ENCODE peak calls at places on chromosomes 12 and 14, in five cellular contexts. One of them, this sample, is unnamed.

GRCh38 chr12:51922762-51923505 is 15.6 kb downstream of the ACVRL1 start:
- DNase-seq in stimulated activated CD4-positive, alpha-beta T cell treated with anti-CD3 and anti-CD28 coated beads, Interleukin-15, amount 100 ng/mL, for 24 hours: no peak
- DNase-seq in uterus: peak
- DNase-seq in NCI-H1092 treated with DMSO at 0.1 percent for 48 hours: no peak
- DNase-seq in pancreas: no peak
- DNase-seq in this sample: no peak

GRCh38 chr12:53052419-53053222 is 2.8 kb downstream of the TNS2 start:
- DNase-seq in pancreas: peak
- DNase-seq in uterus: peak
- DNase-seq in NCI-H1092 treated with DMSO at 0.1 percent for 48 hours: peak
- DNase-seq in stimulated activated CD4-positive, alpha-beta T cell treated with anti-CD3 and anti-CD28 coated beads, Interleukin-15, amount 100 ng/mL, for 24 hours: no peak
- DNase-seq in this sample: no peak

GRCh38 chr14:23055147-23055550 is 2.2 kb downstream of the CDH24 start:
- DNase-seq in stimulated activated CD4-positive, alpha-beta T cell treated with anti-CD3 and anti-CD28 coated beads, Interleukin-15, amount 100 ng/mL, for 24 hours: no peak
- DNase-seq in uterus: no peak
- DNase-seq in pancreas: no peak
- DNase-seq in NCI-H1092 treated with DMSO at 0.1 percent for 48 hours: no peak
- DNase-seq in this sample: no peak

GRCh38 chr14:101402936-101403660 is 158.2 kb upstream of the DIO3 start:
- DNase-seq in uterus: no peak
- DNase-seq in NCI-H1092 treated with DMSO at 0.1 percent for 48 hours: no peak
- DNase-seq in stimulated activated CD4-positive, alpha-beta T cell treated with anti-CD3 and anti-CD28 coated beads, Interleukin-15, amount 100 ng/mL, for 24 hours: no peak
- DNase-seq in pancreas: no peak
- DNase-seq in this sample: no peak

GRCh38 chr12:155646-156045 is 58.3 kb downstream of the SLC6A12 start:
- DNase-seq in stimulated activated CD4-positive, alpha-beta T cell treated with anti-CD3 and anti-CD28 coated beads, Interleukin-15, amount 100 ng/mL, for 24 hours: no peak
- DNase-seq in pancreas: no peak
- DNase-seq in uterus: no peak
- DNase-seq in NCI-H1092 treated with DMSO at 0.1 percent for 48 hours: no peak
- DNase-seq in this sample: no peak

GRCh38 chr12:45200497-45201043 is 15.3 kb upstream of the ANO6 start:
- DNase-seq in stimulated activated CD4-positive, alpha-beta T cell treated with anti-CD3 and anti-CD28 coated beads, Interleukin-15, amount 100 ng/mL, for 24 hours: peak
- DNase-seq in pancreas: no peak
- DNase-seq in NCI-H1092 treated with DMSO at 0.1 percent for 48 hours: no peak
- DNase-seq in uterus: no peak
- DNase-seq in this sample: no peak

GRCh38 chr12:41211466-41211865 is 23.3 kb downstream of the PDZRN4 start:
- DNase-seq in pancreas: no peak
- DNase-seq in stimulated activated CD4-positive, alpha-beta T cell treated with anti-CD3 and anti-CD28 coated beads, Interleukin-15, amount 100 ng/mL, for 24 hours: no peak
- DNase-seq in NCI-H1092 treated with DMSO at 0.1 percent for 48 hours: no peak
- DNase-seq in uterus: no peak
- DNase-seq in this sample: no peak

GRCh38 chr12:13187399-13187798 is 9.1 kb upstream of the EMP1 start:
- DNase-seq in stimulated activated CD4-positive, alpha-beta T cell treated with anti-CD3 and anti-CD28 coated beads, Interleukin-15, amount 100 ng/mL, for 24 hours: no peak
- DNase-seq in NCI-H1092 treated with DMSO at 0.1 percent for 48 hours: no peak
- DNase-seq in pancreas: no peak
- DNase-seq in uterus: no peak
- DNase-seq in this sample: no peak

GRCh38 chr12:1493781-1494180 is 100.6 kb downstream of the FBXL14 start:
- DNase-seq in uterus: no peak
- DNase-seq in NCI-H1092 treated with DMSO at 0.1 percent for 48 hours: no peak
- DNase-seq in pancreas: no peak
- DNase-seq in stimulated activated CD4-positive, alpha-beta T cell treated with anti-CD3 and anti-CD28 coated beads, Interleukin-15, amount 100 ng/mL, for 24 hours: no peak
- DNase-seq in this sample: no peak

GRCh38 chr12:95205685-95206084 is 11.6 kb downstream of the FGD6 start:
- DNase-seq in stimulated activated CD4-positive, alpha-beta T cell treated with anti-CD3 and anti-CD28 coated beads, Interleukin-15, amount 100 ng/mL, for 24 hours: no peak
- DNase-seq in NCI-H1092 treated with DMSO at 0.1 percent for 48 hours: no peak
- DNase-seq in pancreas: no peak
- DNase-seq in uterus: peak
- DNase-seq in this sample: no peak

GRCh38 chr14:24430682-24431568 is 1.2 kb downstream of the KHNYN start:
- DNase-seq in stimulated activated CD4-positive, alpha-beta T cell treated with anti-CD3 and anti-CD28 coated beads, Interleukin-15, amount 100 ng/mL, for 24 hours: peak
- DNase-seq in pancreas: peak
- DNase-seq in NCI-H1092 treated with DMSO at 0.1 percent for 48 hours: no peak
- DNase-seq in uterus: peak
- DNase-seq in this sample: no peak

GRCh38 chr12:57603758-57604453 is 718 bp upstream of the DTX3 start:
- DNase-seq in stimulated activated CD4-positive, alpha-beta T cell treated with anti-CD3 and anti-CD28 coated beads, Interleukin-15, amount 100 ng/mL, for 24 hours: no peak
- DNase-seq in NCI-H1092 treated with DMSO at 0.1 percent for 48 hours: no peak
- DNase-seq in pancreas: no peak
- DNase-seq in uterus: peak
- DNase-seq in this sample: peak

GRCh38 chr14:36942522-36943245 is 229.7 kb downstream of the SLC25A21 start:
- DNase-seq in uterus: no peak
- DNase-seq in stimulated activated CD4-positive, alpha-beta T cell treated with anti-CD3 and anti-CD28 coated beads, Interleukin-15, amount 100 ng/mL, for 24 hours: no peak
- DNase-seq in NCI-H1092 treated with DMSO at 0.1 percent for 48 hours: no peak
- DNase-seq in pancreas: no peak
- DNase-seq in this sample: no peak

GRCh38 chr14:38125484-38125912 is 82.2 kb upstream of the SSTR1 start:
- DNase-seq in stimulated activated CD4-positive, alpha-beta T cell treated with anti-CD3 and anti-CD28 coated beads, Interleukin-15, amount 100 ng/mL, for 24 hours: no peak
- DNase-seq in NCI-H1092 treated with DMSO at 0.1 percent for 48 hours: peak
- DNase-seq in pancreas: peak
- DNase-seq in uterus: no peak
- DNase-seq in this sample: no peak

GRCh38 chr14:23544511-23545447 is 6.8 kb downstream of the ZFHX2 start:
- DNase-seq in NCI-H1092 treated with DMSO at 0.1 percent for 48 hours: peak
- DNase-seq in stimulated activated CD4-positive, alpha-beta T cell treated with anti-CD3 and anti-CD28 coated beads, Interleukin-15, amount 100 ng/mL, for 24 hours: no peak
- DNase-seq in uterus: no peak
- DNase-seq in pancreas: no peak
- DNase-seq in this sample: no peak

GRCh38 chr14:92154283-92154942 is 32.6 kb downstream of the CPSF2 start:
- DNase-seq in NCI-H1092 treated with DMSO at 0.1 percent for 48 hours: no peak
- DNase-seq in pancreas: no peak
- DNase-seq in stimulated activated CD4-positive, alpha-beta T cell treated with anti-CD3 and anti-CD28 coated beads, Interleukin-15, amount 100 ng/mL, for 24 hours: no peak
- DNase-seq in uterus: no peak
- DNase-seq in this sample: no peak

GRCh38 chr12:52037248-52037861 is 13.9 kb upstream of the NR4A1 start:
- DNase-seq in NCI-H1092 treated with DMSO at 0.1 percent for 48 hours: no peak
- DNase-seq in pancreas: peak
- DNase-seq in uterus: peak
- DNase-seq in stimulated activated CD4-positive, alpha-beta T cell treated with anti-CD3 and anti-CD28 coated beads, Interleukin-15, amount 100 ng/mL, for 24 hours: peak
- DNase-seq in this sample: no peak

GRCh38 chr12:117020536-117021220 is 78.5 kb downstream of the TESC start:
- DNase-seq in pancreas: no peak
- DNase-seq in uterus: no peak
- DNase-seq in NCI-H1092 treated with DMSO at 0.1 percent for 48 hours: no peak
- DNase-seq in stimulated activated CD4-positive, alpha-beta T cell treated with anti-CD3 and anti-CD28 coated beads, Interleukin-15, amount 100 ng/mL, for 24 hours: no peak
- DNase-seq in this sample: no peak

GRCh38 chr12:94280063-94280462 is 131.7 kb downstream of the PLXNC1 start:
- DNase-seq in uterus: no peak
- DNase-seq in stimulated activated CD4-positive, alpha-beta T cell treated with anti-CD3 and anti-CD28 coated beads, Interleukin-15, amount 100 ng/mL, for 24 hours: no peak
- DNase-seq in pancreas: no peak
- DNase-seq in NCI-H1092 treated with DMSO at 0.1 percent for 48 hours: no peak
- DNase-seq in this sample: no peak

GRCh38 chr12:122106891-122107660 is 28.5 kb downstream of the MLXIP start:
- DNase-seq in pancreas: peak
- DNase-seq in NCI-H1092 treated with DMSO at 0.1 percent for 48 hours: peak
- DNase-seq in stimulated activated CD4-positive, alpha-beta T cell treated with anti-CD3 and anti-CD28 coated beads, Interleukin-15, amount 100 ng/mL, for 24 hours: no peak
- DNase-seq in uterus: no peak
- DNase-seq in this sample: no peak

GRCh38 chr14:68811161-68811560 is 18.3 kb upstream of the ZFP36L1 start:
- DNase-seq in uterus: no peak
- DNase-seq in NCI-H1092 treated with DMSO at 0.1 percent for 48 hours: no peak
- DNase-seq in stimulated activated CD4-positive, alpha-beta T cell treated with anti-CD3 and anti-CD28 coated beads, Interleukin-15, amount 100 ng/mL, for 24 hours: no peak
- DNase-seq in pancreas: no peak
- DNase-seq in this sample: no peak

GRCh38 chr12:77685906-77686305 is 144.8 kb upstream of the NAV3 start:
- DNase-seq in NCI-H1092 treated with DMSO at 0.1 percent for 48 hours: no peak
- DNase-seq in stimulated activated CD4-positive, alpha-beta T cell treated with anti-CD3 and anti-CD28 coated beads, Interleukin-15, amount 100 ng/mL, for 24 hours: no peak
- DNase-seq in uterus: no peak
- DNase-seq in pancreas: no peak
- DNase-seq in this sample: no peak

GRCh38 chr12:57545809-57546437 is 1.1 kb downstream of the DCTN2 start:
- DNase-seq in uterus: no peak
- DNase-seq in NCI-H1092 treated with DMSO at 0.1 percent for 48 hours: no peak
- DNase-seq in pancreas: peak
- DNase-seq in stimulated activated CD4-positive, alpha-beta T cell treated with anti-CD3 and anti-CD28 coated beads, Interleukin-15, amount 100 ng/mL, for 24 hours: peak
- DNase-seq in this sample: no peak

GRCh38 chr12:71945121-71945520 is 6.5 kb downstream of the TPH2 start:
- DNase-seq in stimulated activated CD4-positive, alpha-beta T cell treated with anti-CD3 and anti-CD28 coated beads, Interleukin-15, amount 100 ng/mL, for 24 hours: no peak
- DNase-seq in uterus: no peak
- DNase-seq in NCI-H1092 treated with DMSO at 0.1 percent for 48 hours: peak
- DNase-seq in pancreas: no peak
- DNase-seq in this sample: no peak

GRCh38 chr12:47818701-47819543 is 781 bp downstream of the HDAC7 start:
- DNase-seq in pancreas: peak
- DNase-seq in uterus: peak
- DNase-seq in stimulated activated CD4-positive, alpha-beta T cell treated with anti-CD3 and anti-CD28 coated beads, Interleukin-15, amount 100 ng/mL, for 24 hours: peak
- DNase-seq in NCI-H1092 treated with DMSO at 0.1 percent for 48 hours: no peak
- DNase-seq in this sample: no peak

GRCh38 chr14:67575684-67576083 is 24.4 kb downstream of the PIGH start:
- DNase-seq in stimulated activated CD4-positive, alpha-beta T cell treated with anti-CD3 and anti-CD28 coated beads, Interleukin-15, amount 100 ng/mL, for 24 hours: no peak
- DNase-seq in NCI-H1092 treated with DMSO at 0.1 percent for 48 hours: no peak
- DNase-seq in uterus: no peak
- DNase-seq in pancreas: no peak
- DNase-seq in this sample: no peak

GRCh38 chr12:2003676-2004112 is 563 bp downstream of the DCP1B start:
- DNase-seq in pancreas: no peak
- DNase-seq in uterus: no peak
- DNase-seq in NCI-H1092 treated with DMSO at 0.1 percent for 48 hours: peak
- DNase-seq in stimulated activated CD4-positive, alpha-beta T cell treated with anti-CD3 and anti-CD28 coated beads, Interleukin-15, amount 100 ng/mL, for 24 hours: no peak
- DNase-seq in this sample: no peak

GRCh38 chr12:46358325-46358700 is 14.3 kb downstream of the SLC38A2 start:
- DNase-seq in pancreas: no peak
- DNase-seq in NCI-H1092 treated with DMSO at 0.1 percent for 48 hours: no peak
- DNase-seq in stimulated activated CD4-positive, alpha-beta T cell treated with anti-CD3 and anti-CD28 coated beads, Interleukin-15, amount 100 ng/mL, for 24 hours: no peak
- DNase-seq in uterus: no peak
- DNase-seq in this sample: peak

GRCh38 chr14:98120831-98121464 is 1151.0 kb downstream of the BCL11B start:
- DNase-seq in pancreas: no peak
- DNase-seq in stimulated activated CD4-positive, alpha-beta T cell treated with anti-CD3 and anti-CD28 coated beads, Interleukin-15, amount 100 ng/mL, for 24 hours: peak
- DNase-seq in uterus: no peak
- DNase-seq in NCI-H1092 treated with DMSO at 0.1 percent for 48 hours: no peak
- DNase-seq in this sample: peak

GRCh38 chr12:116926283-116927243 is 15.8 kb downstream of the FBXW8 start:
- DNase-seq in NCI-H1092 treated with DMSO at 0.1 percent for 48 hours: no peak
- DNase-seq in uterus: no peak
- DNase-seq in pancreas: no peak
- DNase-seq in stimulated activated CD4-positive, alpha-beta T cell treated with anti-CD3 and anti-CD28 coated beads, Interleukin-15, amount 100 ng/mL, for 24 hours: no peak
- DNase-seq in this sample: no peak

GRCh38 chr12:89353188-89353822 is 1.0 kb upstream of the DUSP6 start:
- DNase-seq in NCI-H1092 treated with DMSO at 0.1 percent for 48 hours: peak
- DNase-seq in stimulated activated CD4-positive, alpha-beta T cell treated with anti-CD3 and anti-CD28 coated beads, Interleukin-15, amount 100 ng/mL, for 24 hours: peak
- DNase-seq in uterus: peak
- DNase-seq in pancreas: peak
- DNase-seq in this sample: no peak

GRCh38 chr14:62691613-62692489 is 353.4 kb downstream of the KCNH5 start:
- DNase-seq in pancreas: peak
- DNase-seq in stimulated activated CD4-positive, alpha-beta T cell treated with anti-CD3 and anti-CD28 coated beads, Interleukin-15, amount 100 ng/mL, for 24 hours: no peak
- DNase-seq in NCI-H1092 treated with DMSO at 0.1 percent for 48 hours: peak
- DNase-seq in uterus: no peak
- DNase-seq in this sample: peak

GRCh38 chr12:6377667-6377994 is 2.3 kb upstream of the SCNN1A start:
- DNase-seq in pancreas: peak
- DNase-seq in uterus: peak
- DNase-seq in NCI-H1092 treated with DMSO at 0.1 percent for 48 hours: no peak
- DNase-seq in stimulated activated CD4-positive, alpha-beta T cell treated with anti-CD3 and anti-CD28 coated beads, Interleukin-15, amount 100 ng/mL, for 24 hours: no peak
- DNase-seq in this sample: no peak

GRCh38 chr12:49923878-49924610 is 20.3 kb upstream of the FAIM2 start:
- DNase-seq in uterus: peak
- DNase-seq in NCI-H1092 treated with DMSO at 0.1 percent for 48 hours: no peak
- DNase-seq in pancreas: no peak
- DNase-seq in stimulated activated CD4-positive, alpha-beta T cell treated with anti-CD3 and anti-CD28 coated beads, Interleukin-15, amount 100 ng/mL, for 24 hours: no peak
- DNase-seq in this sample: no peak

GRCh38 chr12:53098354-53098981 is 1.0 kb downstream of the IGFBP6 start:
- DNase-seq in pancreas: no peak
- DNase-seq in stimulated activated CD4-positive, alpha-beta T cell treated with anti-CD3 and anti-CD28 coated beads, Interleukin-15, amount 100 ng/mL, for 24 hours: peak
- DNase-seq in uterus: peak
- DNase-seq in NCI-H1092 treated with DMSO at 0.1 percent for 48 hours: no peak
- DNase-seq in this sample: no peak

GRCh38 chr14:76773956-76774355 is 12.7 kb downstream of the VASH1 start:
- DNase-seq in NCI-H1092 treated with DMSO at 0.1 percent for 48 hours: no peak
- DNase-seq in stimulated activated CD4-positive, alpha-beta T cell treated with anti-CD3 and anti-CD28 coated beads, Interleukin-15, amount 100 ng/mL, for 24 hours: no peak
- DNase-seq in uterus: no peak
- DNase-seq in pancreas: no peak
- DNase-seq in this sample: no peak

GRCh38 chr12:65450610-65451009 is 172.1 kb downstream of the MSRB3 start:
- DNase-seq in pancreas: no peak
- DNase-seq in uterus: no peak
- DNase-seq in stimulated activated CD4-positive, alpha-beta T cell treated with anti-CD3 and anti-CD28 coated beads, Interleukin-15, amount 100 ng/mL, for 24 hours: no peak
- DNase-seq in NCI-H1092 treated with DMSO at 0.1 percent for 48 hours: no peak
- DNase-seq in this sample: no peak

GRCh38 chr14:94992046-94992445 is 165.3 kb downstream of the DICER1 start:
- DNase-seq in uterus: no peak
- DNase-seq in stimulated activated CD4-positive, alpha-beta T cell treated with anti-CD3 and anti-CD28 coated beads, Interleukin-15, amount 100 ng/mL, for 24 hours: no peak
- DNase-seq in pancreas: no peak
- DNase-seq in NCI-H1092 treated with DMSO at 0.1 percent for 48 hours: no peak
- DNase-seq in this sample: no peak

GRCh38 chr14:81981311-81981675 is 447.6 kb upstream of the SEL1L start:
- DNase-seq in pancreas: no peak
- DNase-seq in NCI-H1092 treated with DMSO at 0.1 percent for 48 hours: no peak
- DNase-seq in stimulated activated CD4-positive, alpha-beta T cell treated with anti-CD3 and anti-CD28 coated beads, Interleukin-15, amount 100 ng/mL, for 24 hours: no peak
- DNase-seq in uterus: no peak
- DNase-seq in this sample: no peak

This sample was measured in keratinocyte.